ENCODE peak calls at places on chromosomes 4 and X, in eight cellular contexts. K is stomach, N is sigmoid colon, F is transverse colon, G is suprapubic skin, X is HL-60, Y is HCT116, C is SK-N-SH. I is an unnamed sample.

GRCh38 chr4:146643812-146644401 is 5.2 kb downstream of the POU4F2 start:
- DNase-seq in K (no peak), N (no peak), F (no peak), G (no peak), X (no peak), Y (no peak), C (no peak), I (no peak)

GRCh38 chr4:128424524-128425195 is 137.0 kb upstream of the PGRMC2 start:
- DNase-seq in K (no peak), N (no peak), F (no peak), G (no peak), X (no peak), Y (no peak), C (no peak), I (no peak)

GRCh38 chr4:25937801-25938200 is 23.8 kb downstream of the SMIM20 start:
- DNase-seq in K (no peak), N (no peak), F (no peak), G (no peak), X (no peak), Y (no peak), C (no peak), I (no peak)

GRCh38 chr4:110157580-110157979 is 40.8 kb downstream of the ELOVL6 start:
- DNase-seq in K (no peak), N (no peak), F (no peak), G (no peak), X (no peak), Y (no peak), C (no peak), I (no peak)

GRCh38 chr4:38674206-38675144 is 10.5 kb downstream of the KLF3 start:
- DNase-seq in K (no peak), N (no peak), F (no peak), G (no peak), X (no peak), Y (no peak), C (peak; percentile 26), I (no peak)

GRCh38 chrX:85685843-85686242 is 306.4 kb upstream of the POF1B start:
- DNase-seq in K (no peak), N (no peak), F (no peak), G (no peak), X (no peak), Y (no peak), C (no peak), I (no peak)

GRCh38 chrX:133749951-133750350 is 235.4 kb downstream of the GPC3 start:
- DNase-seq in K (no peak), N (no peak), F (no peak), G (no peak), X (no peak), Y (no peak), C (no peak), I (no peak)

GRCh38 chrX:104172788-104173187 is 6.5 kb downstream of the FAM199X start:
- DNase-seq in K (no peak), N (no peak), F (no peak), G (no peak), X (no peak), Y (no peak), C (no peak), I (no peak)

GRCh38 chrX:41468647-41469323 is 21.6 kb downstream of the NYX start:
- DNase-seq in K (peak; percentile 33), N (no peak), F (no peak), G (no peak), X (no peak), Y (no peak), C (no peak), I (no peak)

GRCh38 chrX:11423362-11423818 is 130.2 kb downstream of the AMELX start:
- DNase-seq in K (peak; percentile 29), N (no peak), F (peak; percentile 35), G (no peak), X (no peak), Y (no peak), C (no peak), I (no peak)

GRCh38 chrX:153966283-153966688 is 5.3 kb downstream of the HCFC1 start:
- DNase-seq in K (peak; percentile 60), N (peak; percentile 80), F (no peak), G (no peak), X (no peak), Y (no peak), C (no peak), I (no peak)

GRCh38 chrX:64191281-64192010 is 14.1 kb downstream of the AMER1 start:
- DNase-seq in K (no peak), N (no peak), F (no peak), G (no peak), X (no peak), Y (no peak), C (no peak), I (no peak)

GRCh38 chr4:13024147-13025105 is 459.7 kb downstream of the RAB28 start:
- DNase-seq in K (no peak), N (no peak), F (no peak), G (no peak), X (no peak), Y (no peak), C (no peak), I (no peak)

GRCh38 chr4:89427765-89428164 is 120.2 kb upstream of the GPRIN3 start:
- DNase-seq in K (no peak), N (no peak), F (no peak), G (no peak), X (no peak), Y (no peak), C (no peak), I (no peak)

GRCh38 chrX:123450217-123450616 is 266.1 kb downstream of the GRIA3 start:
- DNase-seq in K (no peak), N (no peak), F (no peak), G (no peak), X (no peak), Y (no peak), C (no peak), I (no peak)

GRCh38 chr4:24809376-24809775 is 14.0 kb downstream of the SOD3 start:
- DNase-seq in K (no peak), N (no peak), F (no peak), G (peak; percentile 4), X (no peak), Y (no peak), C (no peak), I (no peak)

GRCh38 chr4:184953421-184953820 is 64.9 kb upstream of the HELT start:
- DNase-seq in K (no peak), N (no peak), F (no peak), G (no peak), X (no peak), Y (no peak), C (no peak), I (no peak)

GRCh38 chr4:184955636-184956035 is 62.7 kb upstream of the HELT start:
- DNase-seq in K (no peak), N (no peak), F (no peak), G (no peak), X (no peak), Y (no peak), C (no peak), I (no peak)

GRCh38 chr4:184953971-184954370 is 64.3 kb upstream of the HELT start:
- DNase-seq in K (no peak), N (no peak), F (no peak), G (no peak), X (no peak), Y (no peak), C (no peak), I (no peak)

GRCh38 chr4:184954482-184954881 is 63.8 kb upstream of the HELT start:
- DNase-seq in K (no peak), N (no peak), F (no peak), G (no peak), X (no peak), Y (no peak), C (no peak), I (no peak)

GRCh38 chr4:184955116-184955515 is 63.2 kb upstream of the HELT start:
- DNase-seq in K (no peak), N (no peak), F (no peak), G (no peak), X (no peak), Y (no peak), C (no peak), I (no peak)
- TF ChIP-seq POLR2AphosphoS5 in K (no peak), N (no peak), F (no peak), G (no peak), X (no peak), Y (no peak), C (no peak), I (no peak)

DNA sequence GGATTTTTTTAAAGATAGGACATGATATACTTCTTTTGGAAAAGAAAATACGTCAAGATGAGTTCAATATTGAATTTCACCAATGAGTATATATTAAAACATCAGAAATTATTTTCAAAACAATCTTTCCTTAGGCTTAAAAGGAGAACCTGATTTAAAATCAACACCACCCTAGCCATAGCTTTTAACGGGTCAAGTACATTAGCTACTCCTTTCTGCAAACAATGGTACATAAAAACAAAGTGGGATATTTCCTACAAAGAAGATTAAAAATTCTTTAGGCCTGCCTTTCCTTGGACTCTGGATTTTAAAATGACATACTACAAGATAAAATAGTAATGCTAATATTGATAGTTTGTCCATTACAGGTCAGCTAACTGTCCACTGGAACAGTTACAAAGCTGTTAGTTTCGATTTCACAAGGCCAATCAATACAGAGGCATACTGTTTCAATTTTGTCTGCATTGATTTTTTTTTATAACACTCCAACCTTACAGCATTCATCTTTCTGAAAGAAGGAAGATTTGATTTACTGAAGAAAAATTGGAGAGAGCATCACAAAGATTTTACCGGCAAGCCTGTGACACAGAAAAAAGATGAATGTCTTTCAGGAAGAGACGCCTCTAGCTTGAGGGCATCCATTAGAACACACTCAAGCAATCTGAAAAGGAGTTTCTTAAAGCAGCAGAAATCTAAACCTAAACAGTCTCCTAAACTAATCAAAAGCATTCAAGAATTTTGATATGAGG is 97.2 kb downstream of the MAB21L2 start:
- DNase-seq in K (no peak), N (no peak), F (no peak), G (no peak), X (no peak), Y (no peak), C (no peak), I (no peak)
- H3K4me3 ChIP-seq in K (no peak overlapping the region), N (no peak overlapping the region), F (no peak overlapping the region), G (no peak overlapping the region), X (no peak overlapping the region), Y (no peak overlapping the region), C (no peak overlapping the region), I (peak overlapping the region; percentile 23)

DNA sequence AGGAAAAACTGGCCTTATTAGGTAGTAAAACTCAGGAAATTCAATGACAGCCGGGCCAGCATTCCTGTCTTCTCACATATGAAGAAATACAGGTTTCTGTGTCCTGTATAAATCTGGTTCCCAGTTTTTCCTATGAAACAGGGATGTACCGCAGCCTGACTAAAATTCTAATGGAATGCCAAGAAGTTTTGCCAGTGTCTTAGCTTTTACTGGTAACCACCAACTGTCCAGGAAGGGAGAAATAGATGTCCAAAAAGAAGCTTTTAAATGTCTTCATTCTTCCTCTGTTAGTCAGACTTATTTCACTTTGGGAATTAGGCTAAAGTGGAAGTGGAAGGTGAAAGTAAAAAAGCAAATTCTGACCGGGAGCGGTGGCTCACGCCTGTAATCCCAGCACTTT is 108.0 kb upstream of the TBL1X start:
- DNase-seq in K (no peak), N (no peak), F (no peak), G (no peak), X (no peak), Y (no peak), C (no peak), I (no peak)
- TF ChIP-seq POLR2AphosphoS5 in K (no peak), N (no peak), F (no peak), G (no peak), X (no peak), Y (no peak), C (no peak), I (no peak)

DNA sequence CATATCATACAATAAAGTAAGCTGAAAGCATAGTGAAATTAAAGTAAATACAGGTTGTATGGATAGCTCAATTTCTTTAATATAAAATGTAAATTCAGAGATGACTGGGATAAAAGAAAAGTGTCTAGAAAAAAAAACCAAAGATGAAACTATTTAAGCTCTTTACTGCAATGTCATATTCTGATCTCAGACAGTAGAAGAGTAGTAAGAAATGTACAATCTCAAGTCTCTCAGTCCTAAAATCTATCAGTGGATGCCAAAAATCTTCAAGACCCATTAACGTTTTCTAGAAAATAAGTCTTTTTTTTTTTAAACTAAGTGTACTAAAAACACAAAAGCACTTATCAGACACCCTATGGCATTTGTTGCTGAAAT is 13.8 kb downstream of the MGARP start:
- DNase-seq in K (no peak), N (no peak), F (no peak), G (no peak), X (no peak), Y (no peak), C (no peak), I (no peak)
- H3K4me3 ChIP-seq in K (peak overlapping the region; percentile 37), N (peak overlapping the region; percentile 21), F (peak overlapping the region; percentile 17), G (peak overlapping the region; percentile 35), X (peak overlapping the region; percentile 29), Y (peak overlapping the region; percentile 38), C (peak overlapping the region; percentile 24), I (no peak overlapping the region)

I was measured in SK-N-MC.